ENCODE peak calls at places on chromosome 3, in ten cellular contexts. K, G, D, I, P, S, C, M, T and Y are unnamed samples.
A peak's percentile ranks its signal among the peaks of the same experiment; 100 is the strongest.

GRCh38 chr3:119627461-119627860 is 29.8 kb downstream of the PLA1A start:
- DNase-seq in T (no peak), I (no peak), M (peak; percentile 25), D (no peak), S (no peak), K (no peak), P (no peak), G (peak; percentile 36), C (no peak), Y (no peak)

GRCh38 chr3:55746808-55747413 is 259.8 kb upstream of the WNT5A start:
- DNase-seq in M (peak; percentile 40), P (no peak), S (no peak), C (peak; percentile 19), G (no peak), K (no peak), I (peak; percentile 17), T (no peak), D (no peak), Y (peak; percentile 19)

GRCh38 chr3:71962561-71963240 is 177.8 kb upstream of the PROK2 start:
- DNase-seq in D (no peak), M (peak; percentile 69), P (no peak), I (peak; percentile 23), G (no peak), K (no peak), T (no peak), S (no peak), C (peak; percentile 48), Y (peak; percentile 33)

GRCh38 chr3:107208100-107208499 is 169.1 kb upstream of the CCDC54 start:
- DNase-seq in D (no peak), S (peak; percentile 96), T (no peak), G (peak; percentile 52), I (peak; percentile 99), P (no peak), C (peak; percentile 91), K (no peak), M (peak; percentile 98), Y (peak; percentile 95)

GRCh38 chr3:23702198-23702597 is 103.6 kb upstream of the UBE2E1 start:
- DNase-seq in D (no peak), M (peak; percentile 17), C (no peak), P (no peak), K (no peak), T (no peak), S (no peak), G (no peak), I (peak; percentile 14), Y (no peak)

GRCh38 chr3:59660852-59661624 is 611.2 kb upstream of the CFAP20DC start:
- DNase-seq in D (no peak), T (no peak), C (no peak), G (no peak), P (no peak), M (no peak), K (no peak), S (no peak), I (peak; percentile 8), Y (peak; percentile 66)

GRCh38 chr3:185797993-185798830 is 26.6 kb downstream of the IGF2BP2 start:
- DNase-seq in S (no peak), P (no peak), M (no peak), K (no peak), C (no peak), D (no peak), T (no peak), I (no peak), G (no peak), Y (peak; percentile 66)

GRCh38 chr3:188472331-188472730 is 318.4 kb downstream of the LPP start:
- DNase-seq in I (peak; percentile 26), T (no peak), K (no peak), M (peak; percentile 55), D (no peak), P (no peak), C (no peak), G (no peak), S (no peak), Y (no peak)

GRCh38 chr3:52202384-52203077 is 4.6 kb downstream of the ALAS1 start:
- DNase-seq in S (no peak), M (no peak), D (no peak), T (no peak), K (no peak), P (no peak), I (no peak), C (no peak), G (no peak), Y (no peak)

GRCh38 chr3:24508423-24508839 is 13.8 kb upstream of the THRB start:
- DNase-seq in G (no peak), S (no peak), K (no peak), M (peak; percentile 82), I (no peak), P (no peak), T (no peak), D (no peak), C (no peak), Y (peak; percentile 64)

GRCh38 chr3:71208273-71209095 is 375.0 kb downstream of the FOXP1 start:
- DNase-seq in P (no peak), M (peak; percentile 42), T (no peak), G (no peak), I (peak; percentile 33), K (no peak), C (no peak), S (no peak), D (no peak), Y (peak; percentile 18)

GRCh38 chr3:12658593-12659058 is 5.3 kb downstream of the RAF1 start:
- DNase-seq in G (no peak), S (peak; percentile 93), C (peak; percentile 86), P (no peak), D (no peak), T (no peak), K (no peak), M (peak; percentile 76), I (peak; percentile 80), Y (peak; percentile 29)

GRCh38 chr3:159764211-159765024 is 224.2 kb upstream of the IL12A start:
- DNase-seq in S (peak; percentile 69), M (peak; percentile 87), C (peak; percentile 68), T (no peak), P (no peak), D (no peak), K (no peak), G (peak; percentile 83), I (peak; percentile 76), Y (peak; percentile 76)

GRCh38 chr3:133426721-133427120 is 26.9 kb downstream of the BFSP2 start:
- DNase-seq in D (no peak), M (peak; percentile 85), P (no peak), C (peak; percentile 74), S (no peak), G (no peak), T (no peak), I (peak; percentile 86), K (no peak), Y (no peak)

GRCh38 chr3:7447197-7447769 is 586.4 kb downstream of the GRM7 start:
- DNase-seq in D (no peak), G (no peak), T (no peak), P (no peak), I (no peak), C (no peak), S (no peak), K (no peak), M (no peak), Y (no peak)

GRCh38 chr3:16448691-16449090 is 64.8 kb downstream of the RFTN1 start:
- DNase-seq in D (no peak), I (peak; percentile 98), K (no peak), C (peak; percentile 92), G (no peak), S (peak; percentile 91), P (peak; percentile 44), M (peak; percentile 97), T (no peak), Y (peak; percentile 82)

GRCh38 chr3:85360742-85361387 is 402.1 kb downstream of the CADM2 start:
- DNase-seq in P (no peak), T (no peak), D (no peak), S (no peak), I (peak; percentile 9), C (no peak), K (no peak), G (peak; percentile 65), M (peak; percentile 16), Y (peak; percentile 57)

GRCh38 chr3:35137612-35138011 is 501.7 kb upstream of the ARPP21 start:
- DNase-seq in I (no peak), G (no peak), D (no peak), T (no peak), M (no peak), C (no peak), P (no peak), K (no peak), S (no peak), Y (no peak)

GRCh38 chr3:58728723-58729122 is 62.1 kb upstream of the FAM3D start:
- DNase-seq in C (no peak), D (no peak), T (no peak), I (no peak), M (no peak), P (no peak), S (no peak), G (no peak), K (no peak), Y (no peak)

GRCh38 chr3:12239301-12239700 is 49.6 kb upstream of the PPARG start:
- DNase-seq in C (no peak), G (no peak), T (no peak), S (no peak), M (no peak), K (no peak), I (no peak), P (no peak), D (no peak), Y (peak; percentile 35)